ENCODE peak calls at places on chromosome 18, in four cellular contexts. One of them, this sample, is unnamed.

GRCh38 chr18:42437646-42438045 is 482.6 kb downstream of the PIK3C3 start:
- DNase-seq in thoracic aorta: no peak
- DNase-seq in GM23338: no peak
- DNase-seq in osteoblast: no peak
- DNase-seq in this sample: no peak

GRCh38 chr18:50647237-50647636 is 87.3 kb downstream of the MAPK4 start:
- DNase-seq in GM23338: no peak
- DNase-seq in thoracic aorta: no peak
- DNase-seq in osteoblast: no peak
- DNase-seq in this sample: no peak

GRCh38 chr18:50629148-50629631 is 69.3 kb downstream of the MAPK4 start:
- DNase-seq in thoracic aorta: no peak
- DNase-seq in GM23338: no peak
- DNase-seq in osteoblast: no peak
- DNase-seq in this sample: no peak

GRCh38 chr18:46243095-46243494 is 138.9 kb downstream of the HAUS1 start:
- DNase-seq in GM23338: no peak
- DNase-seq in thoracic aorta: no peak
- DNase-seq in osteoblast: no peak
- DNase-seq in this sample: no peak

GRCh38 chr18:72456802-72457201 is 87.3 kb downstream of the CBLN2 start:
- DNase-seq in thoracic aorta: no peak
- DNase-seq in GM23338: no peak
- DNase-seq in osteoblast: no peak
- DNase-seq in this sample: no peak

GRCh38 chr18:40524881-40525280 is 1430.2 kb upstream of the PIK3C3 start:
- DNase-seq in GM23338: no peak
- DNase-seq in osteoblast: no peak
- DNase-seq in thoracic aorta: no peak
- DNase-seq in this sample: no peak

GRCh38 chr18:59047992-59048363 is 91.7 kb upstream of the SEC11C start:
- DNase-seq in thoracic aorta: no peak
- DNase-seq in osteoblast: no peak
- DNase-seq in GM23338: no peak
- DNase-seq in this sample: no peak

GRCh38 chr18:73793386-73793785 is 354.2 kb downstream of the FBXO15 start:
- DNase-seq in GM23338: no peak
- DNase-seq in thoracic aorta: no peak
- DNase-seq in osteoblast: peak; percentile 71
- DNase-seq in this sample: no peak

GRCh38 chr18:36402765-36403396 is 105.4 kb downstream of the FHOD3 start:
- DNase-seq in thoracic aorta: peak; percentile 27
- DNase-seq in GM23338: peak; percentile 46
- DNase-seq in osteoblast: no peak
- DNase-seq in this sample: no peak

GRCh38 chr18:54254265-54254758 is 15.0 kb upstream of the POLI start:
- DNase-seq in thoracic aorta: no peak
- DNase-seq in GM23338: peak; percentile 8
- DNase-seq in osteoblast: no peak
- DNase-seq in this sample: no peak

GRCh38 chr18:5294618-5295230 is 802 bp downstream of the ZBTB14 start:
- DNase-seq in thoracic aorta: no peak
- DNase-seq in osteoblast: peak; percentile 85
- DNase-seq in GM23338: peak; percentile 72
- DNase-seq in this sample: peak; percentile 47

GRCh38 chr18:59907172-59907571 is 7.4 kb downstream of the PMAIP1 start:
- DNase-seq in thoracic aorta: no peak
- DNase-seq in osteoblast: no peak
- DNase-seq in GM23338: no peak
- DNase-seq in this sample: no peak

GRCh38 chr18:67924656-67925055 is 408.1 kb upstream of the DSEL start:
- DNase-seq in thoracic aorta: no peak
- DNase-seq in GM23338: no peak
- DNase-seq in osteoblast: no peak
- DNase-seq in this sample: no peak

GRCh38 chr18:63148449-63149199 is 170.9 kb downstream of the BCL2 start:
- DNase-seq in thoracic aorta: no peak
- DNase-seq in osteoblast: no peak
- DNase-seq in GM23338: no peak
- DNase-seq in this sample: peak; percentile 65

GRCh38 chr18:23812566-23813440 is 123.5 kb downstream of the LAMA3 start:
- DNase-seq in GM23338: peak; percentile 45
- DNase-seq in thoracic aorta: no peak
- DNase-seq in osteoblast: peak; percentile 79
- DNase-seq in this sample: no peak

GRCh38 chr18:12430137-12430990 is 22.6 kb downstream of the PRELID3A start:
- DNase-seq in thoracic aorta: no peak
- DNase-seq in osteoblast: no peak
- DNase-seq in GM23338: no peak
- DNase-seq in this sample: no peak

GRCh38 chr18:59419386-59419785 is 60.3 kb upstream of the LMAN1 start:
- DNase-seq in GM23338: no peak
- DNase-seq in osteoblast: no peak
- DNase-seq in thoracic aorta: no peak
- DNase-seq in this sample: no peak

GRCh38 chr18:75100832-75101630 is 107.9 kb downstream of the PTGR3 start:
- DNase-seq in GM23338: no peak
- DNase-seq in osteoblast: no peak
- DNase-seq in thoracic aorta: no peak
- DNase-seq in this sample: no peak

GRCh38 chr18:75112486-75113096 is 96.3 kb downstream of the PTGR3 start:
- DNase-seq in thoracic aorta: no peak
- DNase-seq in osteoblast: no peak
- DNase-seq in GM23338: no peak
- DNase-seq in this sample: no peak

GRCh38 chr18:11955299-11956029 is 25.8 kb upstream of the IMPA2 start:
- DNase-seq in GM23338: peak; percentile 51
- DNase-seq in thoracic aorta: no peak
- DNase-seq in osteoblast: peak; percentile 94
- DNase-seq in this sample: peak; percentile 63

GRCh38 chr18:69935319-69936190 is 12.1 kb downstream of the CD226 start:
- DNase-seq in GM23338: no peak
- DNase-seq in osteoblast: no peak
- DNase-seq in thoracic aorta: no peak
- DNase-seq in this sample: no peak

GRCh38 chr18:61400714-61401113 is 67.5 kb downstream of the CDH20 start:
- DNase-seq in GM23338: no peak
- DNase-seq in osteoblast: no peak
- DNase-seq in thoracic aorta: no peak
- DNase-seq in this sample: no peak

GRCh38 chr18:37253424-37254255 is 312.0 kb downstream of the CELF4 start:
- DNase-seq in thoracic aorta: no peak
- DNase-seq in GM23338: peak; percentile 85
- DNase-seq in osteoblast: peak; percentile 87
- DNase-seq in this sample: no peak

GRCh38 chr18:74556166-74556565 is 21.9 kb downstream of the CNDP1 start:
- DNase-seq in GM23338: no peak
- DNase-seq in thoracic aorta: no peak
- DNase-seq in osteoblast: no peak
- DNase-seq in this sample: no peak

GRCh38 chr18:33729556-33729955 is 151.5 kb downstream of the ASXL3 start:
- DNase-seq in osteoblast: no peak
- DNase-seq in GM23338: no peak
- DNase-seq in thoracic aorta: no peak
- DNase-seq in this sample: no peak

GRCh38 chr18:8708670-8709069 is 3.3 kb downstream of the MTCL1 start:
- DNase-seq in osteoblast: no peak
- DNase-seq in GM23338: no peak
- DNase-seq in thoracic aorta: no peak
- DNase-seq in this sample: no peak
- H3K27ac ChIP-seq in osteoblast: no peak overlapping the region
- H3K27ac ChIP-seq in GM23338: no peak overlapping the region
- H3K27ac ChIP-seq in thoracic aorta: no peak overlapping the region
- H3K27ac ChIP-seq in this sample: no peak overlapping the region

GRCh38 chr18:22488554-22488953 is 70.8 kb upstream of the CTAGE1 start:
- DNase-seq in GM23338: no peak
- DNase-seq in thoracic aorta: peak; percentile 62
- DNase-seq in osteoblast: no peak
- DNase-seq in this sample: peak; percentile 48
- H3K36me3 ChIP-seq in GM23338: no peaks in the 10 kb centered on the region
- H3K36me3 ChIP-seq in thoracic aorta: no peaks in the 10 kb centered on the region
- H3K36me3 ChIP-seq in osteoblast: no peaks in the 10 kb centered on the region
- H3K36me3 ChIP-seq in this sample: no peaks in the 10 kb centered on the region

DNA sequence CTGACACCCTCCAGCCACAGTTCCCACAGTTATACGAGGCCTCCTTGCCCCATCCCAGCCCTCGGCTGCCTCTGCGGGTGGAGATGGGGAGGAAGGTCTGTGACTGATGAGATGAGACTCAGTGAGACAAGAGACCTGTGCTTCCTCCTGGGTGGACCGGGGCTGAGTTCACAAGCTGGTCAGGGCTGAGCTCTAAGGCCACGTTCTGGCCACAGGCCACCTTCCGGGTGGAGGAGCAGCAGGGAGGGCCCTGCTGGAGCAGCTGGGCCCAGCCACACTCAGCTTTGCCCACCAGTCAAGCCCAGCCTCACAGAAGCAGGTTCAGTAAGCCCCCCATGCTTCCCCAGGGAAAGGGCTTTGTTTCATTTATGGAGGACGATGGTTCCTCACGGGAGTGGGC is 214.7 kb downstream of the ANKRD30B start:
- DNase-seq in GM23338: no peak
- DNase-seq in osteoblast: no peak
- DNase-seq in thoracic aorta: no peak
- DNase-seq in this sample: no peak
- H3K27ac ChIP-seq in GM23338: no peak overlapping the region
- H3K27ac ChIP-seq in osteoblast: no peak overlapping the region
- H3K27ac ChIP-seq in thoracic aorta: no peak overlapping the region
- H3K27ac ChIP-seq in this sample: no peak overlapping the region

DNA sequence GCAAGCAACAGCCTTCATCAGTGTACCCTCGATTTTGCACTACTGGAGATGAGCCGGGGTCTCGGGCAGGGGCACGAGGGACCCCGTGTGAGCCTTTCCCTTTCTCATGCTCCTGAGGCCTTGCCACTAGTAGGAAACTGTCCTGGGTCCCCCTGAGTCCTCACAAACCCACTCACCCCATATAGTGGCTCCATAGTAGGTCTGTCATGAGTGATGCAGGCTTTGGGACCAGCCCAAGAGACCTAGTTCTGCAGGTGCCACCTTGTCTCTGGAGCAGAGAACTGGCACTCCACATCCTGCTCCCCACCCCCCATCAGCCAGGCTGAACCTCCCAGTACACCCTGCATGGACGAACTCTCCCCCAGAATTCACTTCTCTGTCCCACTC is 187.1 kb downstream of the SMAD7 start:
- DNase-seq in thoracic aorta: no peak
- DNase-seq in osteoblast: peak; percentile 53
- DNase-seq in GM23338: no peak
- DNase-seq in this sample: no peak
- H3K36me3 ChIP-seq in thoracic aorta: peaks cover 20% of the 10 kb centered on the region
- H3K36me3 ChIP-seq in osteoblast: peaks cover 55% of the 10 kb centered on the region
- H3K36me3 ChIP-seq in GM23338: no peaks in the 10 kb centered on the region
- H3K36me3 ChIP-seq in this sample: no peaks in the 10 kb centered on the region

GRCh38 chr18:79859314-79859713 is 61.6 kb downstream of the KCNG2 start:
- DNase-seq in osteoblast: peak; percentile 47
- DNase-seq in thoracic aorta: no peak
- DNase-seq in GM23338: no peak
- DNase-seq in this sample: no peak

GRCh38 chr18:79863161-79863945 is 65.6 kb downstream of the KCNG2 start:
- DNase-seq in GM23338: peak; percentile 30
- DNase-seq in thoracic aorta: no peak
- DNase-seq in osteoblast: peak; percentile 55
- DNase-seq in this sample: no peak

GRCh38 chr18:79863946-79864725 is 66.4 kb downstream of the KCNG2 start:
- DNase-seq in thoracic aorta: no peak
- DNase-seq in GM23338: peak; percentile 27
- DNase-seq in osteoblast: peak; percentile 39
- DNase-seq in this sample: no peak

GRCh38 chr18:79862562-79862961 is 64.8 kb downstream of the KCNG2 start:
- DNase-seq in GM23338: no peak
- DNase-seq in thoracic aorta: no peak
- DNase-seq in osteoblast: peak; percentile 59
- DNase-seq in this sample: no peak

GRCh38 chr18:79861687-79862086 is 63.9 kb downstream of the KCNG2 start:
- DNase-seq in thoracic aorta: no peak
- DNase-seq in GM23338: no peak
- DNase-seq in osteoblast: no peak
- DNase-seq in this sample: no peak
- H3K27ac ChIP-seq in thoracic aorta: no peak overlapping the region
- H3K27ac ChIP-seq in GM23338: no peak overlapping the region
- H3K27ac ChIP-seq in osteoblast: no peak overlapping the region
- H3K27ac ChIP-seq in this sample: no peak overlapping the region

DNA sequence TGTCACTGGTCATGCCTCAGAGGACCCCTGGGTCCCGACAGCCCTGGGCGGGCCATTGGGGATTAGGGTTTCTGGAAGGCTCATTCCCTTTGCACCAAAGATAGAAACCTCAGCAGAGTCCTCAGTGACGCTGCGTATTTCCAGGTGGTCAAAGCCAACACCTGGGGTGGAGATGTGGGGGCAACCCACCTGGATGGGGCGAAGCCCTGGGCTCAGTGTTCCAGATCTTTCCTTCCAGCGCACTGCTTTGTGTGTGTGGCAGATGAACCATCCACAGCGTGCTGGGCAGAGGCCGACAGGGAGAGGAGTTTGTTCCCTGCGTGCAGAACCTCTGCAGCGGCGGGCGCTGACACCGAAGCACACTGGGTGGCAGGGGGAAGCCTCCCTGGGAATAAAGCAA is 143.9 kb downstream of the CTIF start:
- DNase-seq in osteoblast: no peak
- DNase-seq in thoracic aorta: no peak
- DNase-seq in GM23338: no peak
- DNase-seq in this sample: no peak
- H3K36me3 ChIP-seq in osteoblast: peaks cover 14% of the 10 kb centered on the region
- H3K36me3 ChIP-seq in thoracic aorta: peaks cover 4% of the 10 kb centered on the region
- H3K36me3 ChIP-seq in GM23338: peaks cover 4% of the 10 kb centered on the region
- H3K36me3 ChIP-seq in this sample: no peaks in the 10 kb centered on the region

DNA sequence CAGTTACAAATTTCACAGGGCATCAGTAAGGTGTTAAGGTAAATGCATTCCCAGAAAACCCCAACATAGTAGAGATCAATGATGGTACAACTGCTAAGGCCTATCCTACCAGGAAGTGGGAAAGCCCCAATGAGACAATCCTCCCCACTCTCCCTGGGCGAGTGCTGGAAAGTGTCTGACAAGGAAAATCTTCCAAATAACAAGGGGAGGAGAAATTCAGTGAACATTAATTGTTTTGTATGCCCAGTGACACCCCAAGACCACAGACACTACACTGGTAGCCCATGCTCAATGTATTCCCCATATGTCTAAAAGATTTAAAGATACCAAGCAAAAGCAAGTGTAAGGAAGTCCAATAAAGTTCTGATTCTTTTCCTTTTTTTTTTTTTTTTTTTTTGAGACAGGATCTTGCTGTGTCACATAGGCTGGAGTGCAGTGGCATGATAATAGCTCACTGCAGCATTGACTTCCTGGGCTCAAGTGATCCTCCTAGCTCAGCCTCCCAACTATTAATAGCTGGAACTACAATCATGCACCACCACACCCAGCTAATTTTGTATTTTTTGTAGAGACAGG is 24.7 kb downstream of the B4GALT6 start:
- DNase-seq in GM23338: no peak
- DNase-seq in osteoblast: no peak
- DNase-seq in thoracic aorta: no peak
- DNase-seq in this sample: no peak
- H3K27ac ChIP-seq in GM23338: no peak overlapping the region
- H3K27ac ChIP-seq in osteoblast: no peak overlapping the region
- H3K27ac ChIP-seq in thoracic aorta: no peak overlapping the region
- H3K27ac ChIP-seq in this sample: no peak overlapping the region